ENCODE peak calls at places on chromosomes 5 and 9, in seven cellular contexts. D, P, J, A, N, R and L are unnamed samples.

GRCh38 chr5:67303356-67303755 is 106.8 kb upstream of the CD180 start:
- DNase-seq in D (no peak), P (no peak), J (no peak), A (no peak), N (no peak), R (no peak), L (no peak)

GRCh38 chr9:121921444-121921843 is 171.7 kb downstream of the TTLL11 start:
- DNase-seq in D (no peak), P (no peak), J (no peak), A (no peak), N (no peak), R (no peak), L (no peak)

GRCh38 chr9:93065321-93065720 is 6.8 kb downstream of the SUSD3 start:
- DNase-seq in D (no peak), P (no peak), J (no peak), A (no peak), N (no peak), R (no peak), L (no peak)

GRCh38 chr9:134493471-134494272 is 147.9 kb upstream of the COL5A1 start:
- DNase-seq in D (no peak), P (no peak), J (no peak), A (no peak), N (no peak), R (no peak), L (no peak)

GRCh38 chr5:56588636-56589485 is 226.5 kb upstream of the MAP3K1 start:
- DNase-seq in D (peak; percentile 50), P (no peak), J (peak; percentile 78), A (no peak), N (no peak), R (no peak), L (peak; percentile 65)

GRCh38 chr9:116151966-116152381 is 1.6 kb upstream of the PAPPA start:
- DNase-seq in D (no peak), P (no peak), J (no peak), A (no peak), N (no peak), R (no peak), L (no peak)

GRCh38 chr5:74184649-74185048 is 455.9 kb downstream of the ENC1 start:
- DNase-seq in D (no peak), P (no peak), J (no peak), A (no peak), N (no peak), R (no peak), L (no peak)

GRCh38 chr9:107600060-107600573 is 110.5 kb upstream of the KLF4 start:
- DNase-seq in D (no peak), P (no peak), J (no peak), A (no peak), N (no peak), R (no peak), L (no peak)

GRCh38 chr9:68507098-68507795 is 33.4 kb downstream of the TMEM252 start:
- DNase-seq in D (no peak), P (no peak), J (no peak), A (peak; percentile 17), N (no peak), R (no peak), L (no peak)

GRCh38 chr9:89853161-89853560 is 248.3 kb downstream of the GADD45G start:
- DNase-seq in D (no peak), P (no peak), J (no peak), A (no peak), N (no peak), R (no peak), L (no peak)

GRCh38 chr5:149304195-149305072 is 32.8 kb downstream of the AFAP1L1 start:
- DNase-seq in D (no peak), P (no peak), J (no peak), A (no peak), N (no peak), R (no peak), L (no peak)

GRCh38 chr9:93665566-93666278 is 89.3 kb downstream of the PHF2 start:
- DNase-seq in D (no peak), P (no peak), J (no peak), A (no peak), N (no peak), R (no peak), L (no peak)

GRCh38 chr5:176382721-176383120 is 5.7 kb downstream of the NOP16 start:
- DNase-seq in D (no peak), P (no peak), J (no peak), A (no peak), N (no peak), R (no peak), L (no peak)

GRCh38 chr9:130328349-130328801 is 62.8 kb downstream of the HMCN2 start:
- DNase-seq in D (no peak), P (no peak), J (no peak), A (no peak), N (no peak), R (no peak), L (no peak)
- TF ChIP-seq TAF1 in D (no peak), P (no peak), J (no peak), A (no peak), N (no peak), R (no peak), L (no peak)

GRCh38 chr5:171862624-171863023 is 77.0 kb downstream of the SMIM23 start:
- DNase-seq in D (no peak), P (no peak), J (no peak), A (no peak), N (no peak), R (no peak), L (no peak)

GRCh38 chr5:171861383-171861782 is 75.8 kb downstream of the SMIM23 start:
- DNase-seq in D (no peak), P (no peak), J (no peak), A (no peak), N (no peak), R (no peak), L (no peak)

GRCh38 chr5:171865431-171865830 is 79.8 kb downstream of the SMIM23 start:
- DNase-seq in D (no peak), P (no peak), J (no peak), A (no peak), N (no peak), R (no peak), L (no peak)

GRCh38 chr5:171867786-171868185 is 82.2 kb downstream of the SMIM23 start:
- DNase-seq in D (no peak), P (no peak), J (no peak), A (no peak), N (no peak), R (no peak), L (no peak)

GRCh38 chr5:171863928-171864327 is 78.3 kb downstream of the SMIM23 start:
- DNase-seq in D (no peak), P (no peak), J (no peak), A (no peak), N (no peak), R (no peak), L (no peak)
- TF ChIP-seq TAF1 in D (no peak), P (no peak), J (no peak), A (no peak), N (no peak), R (no peak), L (no peak)

DNA sequence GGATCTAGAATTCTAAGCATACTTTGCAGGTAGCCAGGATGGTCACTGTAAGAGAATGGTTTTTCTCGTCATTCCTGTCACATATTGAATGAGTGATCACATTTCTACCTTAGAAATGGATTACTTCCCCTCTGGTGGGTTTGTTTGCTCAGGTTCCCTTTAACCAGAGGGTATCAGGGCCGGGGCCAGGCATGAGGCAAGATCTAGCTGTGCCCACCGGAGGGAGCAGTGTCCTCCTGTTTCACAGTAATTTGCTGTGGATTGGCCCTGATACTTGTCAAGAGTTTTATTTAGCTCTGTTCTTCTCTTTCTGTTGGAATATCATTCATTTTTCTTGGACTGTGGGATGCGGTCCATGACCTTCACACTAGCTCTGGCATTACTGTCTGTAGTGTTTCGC is 42.3 kb upstream of the ZBED3 start:
- DNase-seq in D (no peak), P (peak; percentile 21), J (no peak), A (peak; percentile 46), N (no peak), R (no peak), L (no peak)
- TF ChIP-seq TAF1 in D (no peak), P (no peak), J (no peak), A (no peak), N (no peak), R (no peak), L (no peak)

GRCh38 chr5:165497707-165498106 is 1992.3 kb downstream of the MAT2B start:
- DNase-seq in D (no peak), P (no peak), J (no peak), A (peak; percentile 23), N (peak; percentile 5), R (peak; percentile 7), L (peak; percentile 2)
- TF ChIP-seq TAF1 in D (no peak), P (no peak), J (no peak), A (no peak), N (no peak), R (no peak), L (no peak)

GRCh38 chr5:54272746-54273145 is 37.6 kb downstream of the ARL15 start:
- DNase-seq in D (no peak), P (no peak), J (no peak), A (no peak), N (no peak), R (no peak), L (no peak)

GRCh38 chr5:54278031-54278830 is 32.1 kb downstream of the ARL15 start:
- DNase-seq in D (no peak), P (no peak), J (no peak), A (no peak), N (no peak), R (no peak), L (no peak)

GRCh38 chr5:54274944-54275343 is 35.4 kb downstream of the ARL15 start:
- DNase-seq in D (no peak), P (no peak), J (no peak), A (no peak), N (no peak), R (no peak), L (no peak)

GRCh38 chr5:54273715-54274114 is 36.7 kb downstream of the ARL15 start:
- DNase-seq in D (no peak), P (peak; percentile 41), J (no peak), A (no peak), N (no peak), R (no peak), L (no peak)

GRCh38 chr5:54275361-54275760 is 35.0 kb downstream of the ARL15 start:
- DNase-seq in D (no peak), P (no peak), J (no peak), A (no peak), N (no peak), R (no peak), L (no peak)
- TF ChIP-seq TAF1 in D (no peak), P (no peak), J (no peak), A (no peak), N (no peak), R (no peak), L (no peak)

DNA sequence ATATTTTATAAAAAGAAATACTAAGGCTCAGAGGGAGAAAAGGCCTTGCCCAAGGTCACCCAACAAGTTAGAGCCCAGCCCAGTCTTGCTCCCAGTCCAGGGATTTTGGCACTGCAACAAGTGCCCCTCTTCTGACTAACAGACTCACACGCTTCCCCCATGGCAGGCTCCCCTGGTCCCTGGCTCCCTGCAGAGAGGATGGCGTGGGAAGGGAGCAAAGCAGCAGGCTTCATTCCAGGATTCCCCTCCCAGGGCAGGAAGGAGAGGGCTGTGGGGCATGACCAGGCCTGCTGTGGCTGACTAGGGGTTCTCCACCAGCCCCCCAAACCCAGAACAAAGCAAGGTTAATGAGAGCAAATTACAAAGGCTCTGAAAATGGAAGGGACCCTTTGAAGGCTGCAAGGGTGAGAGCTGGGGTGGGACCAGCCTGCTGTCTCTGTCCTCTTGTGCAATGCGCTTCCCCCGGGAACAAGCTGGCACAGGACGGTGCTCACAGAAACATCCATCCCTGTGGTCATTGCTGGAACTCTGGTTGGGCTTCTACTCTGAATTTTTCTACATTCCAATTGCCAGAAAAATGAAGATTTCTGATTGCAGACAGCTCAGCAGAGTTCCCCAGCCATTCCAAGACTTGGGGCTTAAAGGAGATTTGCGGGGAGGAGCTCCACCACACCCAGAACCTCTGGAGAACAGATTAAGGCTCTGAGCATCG is 37.1 kb upstream of the FAT2 start:
- DNase-seq in D (no peak), P (no peak), J (no peak), A (no peak), N (no peak), R (no peak), L (no peak)
- TF ChIP-seq TAF1 in D (no peak), P (no peak), J (no peak), A (no peak), N (no peak), R (no peak), L (no peak)